ENCODE peak calls at places on chromosomes 4 and X, in eight cellular contexts. C is smooth muscle cell of the brain vasculature; W is hippocampal formation; H is NCI-H1105 treated with DMSO at 0.1 percent for 48 hours; T is activated naive CD4-positive, alpha-beta T cell treated with anti-CD3 and anti-CD28 coated beads, Interleukin-2, amount 10 ng/mL, durations not matched to agents 7 days and 5 days; J is cardiac muscle cell; Q is GM06990; U is left cardiac atrium. P is an unnamed sample.

GRCh38 chr4:96602661-96603060 is 762.8 kb downstream of the PDHA2 start:
- DNase-seq in C (no peak), W (no peak), H (no peak), T (no peak), J (no peak), Q (no peak), U (no peak), P (no peak)

GRCh38 chr4:112978691-112979472 is 70.6 kb upstream of the ANK2 start:
- DNase-seq in C (no peak), W (no peak), H (no peak), T (no peak), J (no peak), Q (no peak), U (no peak), P (peak; percentile 31)

GRCh38 chr4:149845643-149846208 is 30.1 kb upstream of the IQCM start:
- DNase-seq in C (no peak), W (no peak), H (peak; percentile 86), T (no peak), J (no peak), Q (no peak), U (no peak), P (no peak)

GRCh38 chrX:10433296-10433965 is 187.0 kb downstream of the MID1 start:
- DNase-seq in C (no peak), W (no peak), H (no peak), T (no peak), J (no peak), Q (no peak), U (no peak), P (no peak)

GRCh38 chrX:7107968-7108480 is 39.5 kb upstream of the STS start:
- DNase-seq in C (no peak), W (no peak), H (no peak), T (no peak), J (no peak), Q (no peak), U (no peak), P (no peak)

GRCh38 chr4:37236165-37236564 is 8.4 kb upstream of the NWD2 start:
- DNase-seq in C (no peak), W (no peak), H (no peak), T (no peak), J (no peak), Q (no peak), U (no peak), P (no peak)

GRCh38 chr4:76087007-76087769 is 12.7 kb downstream of the ART3 start:
- DNase-seq in C (peak; percentile 21), W (peak; percentile 91), H (peak; percentile 56), T (peak; percentile 27), J (peak; percentile 80), Q (no peak), U (peak; percentile 28), P (peak; percentile 40)

GRCh38 chrX:34868633-34869032 is 74.0 kb upstream of the FAM47B start:
- DNase-seq in C (no peak), W (no peak), H (no peak), T (no peak), J (no peak), Q (no peak), U (no peak), P (no peak)

GRCh38 chr4:127309360-127310095 is 323.2 kb upstream of the INTU start:
- DNase-seq in C (peak; percentile 57), W (no peak), H (no peak), T (no peak), J (no peak), Q (no peak), U (no peak), P (peak; percentile 8)

GRCh38 chr4:25020240-25020639 is 10.5 kb downstream of the LGI2 start:
- DNase-seq in C (no peak), W (no peak), H (no peak), T (no peak), J (no peak), Q (no peak), U (no peak), P (peak; percentile 19)

GRCh38 chr4:101155368-101155767 is 192.0 kb downstream of the PPP3CA start:
- DNase-seq in C (no peak), W (no peak), H (no peak), T (no peak), J (no peak), Q (no peak), U (no peak), P (peak; percentile 40)

GRCh38 chr4:123319639-123320038 is 77.0 kb upstream of the SPRY1 start:
- DNase-seq in C (no peak), W (no peak), H (no peak), T (no peak), J (no peak), Q (no peak), U (no peak), P (no peak)

GRCh38 chr4:37770016-37770415 is 56.5 kb upstream of the PGM2 start:
- DNase-seq in C (no peak), W (no peak), H (no peak), T (no peak), J (no peak), Q (no peak), U (no peak), P (peak; percentile 78)

GRCh38 chr4:176054942-176055341 is 10.7 kb upstream of the WDR17 start:
- DNase-seq in C (no peak), W (peak; percentile 69), H (no peak), T (no peak), J (no peak), Q (no peak), U (no peak), P (peak; percentile 3)

GRCh38 chr4:7826176-7826908 is 113.3 kb downstream of the AFAP1 start:
- DNase-seq in C (no peak), W (no peak), H (no peak), T (no peak), J (no peak), Q (no peak), U (no peak), P (no peak)

GRCh38 chrX:7614616-7615015 is 228.4 kb upstream of the VCX start:
- DNase-seq in C (no peak), W (no peak), H (peak; percentile 93), T (no peak), J (peak; percentile 4), Q (no peak), U (no peak), P (no peak)

GRCh38 chrX:115068896-115069295 is 51.5 kb upstream of the IL13RA2 start:
- DNase-seq in C (no peak), W (no peak), H (no peak), T (no peak), J (no peak), Q (peak; percentile 1), U (no peak), P (no peak)

GRCh38 chrX:41889317-41890025 is 33.9 kb downstream of the CASK start:
- DNase-seq in C (no peak), W (no peak), H (no peak), T (no peak), J (no peak), Q (no peak), U (no peak), P (peak; percentile 16)

GRCh38 chr4:1209821-1210220 is 37.4 kb upstream of the SPON2 start:
- DNase-seq in C (no peak), W (no peak), H (no peak), T (no peak), J (peak; percentile 60), Q (no peak), U (peak; percentile 91), P (peak; percentile 64)

GRCh38 chr4:83548151-83548905 is 12.4 kb downstream of the GPAT3 start:
- DNase-seq in C (peak; percentile 36), W (no peak), H (peak; percentile 70), T (peak; percentile 65), J (no peak), Q (peak; percentile 52), U (peak; percentile 48), P (peak; percentile 96)

GRCh38 chr4:96183630-96184029 is 343.7 kb downstream of the PDHA2 start:
- DNase-seq in C (no peak), W (no peak), H (peak; percentile 66), T (no peak), J (no peak), Q (no peak), U (no peak), P (no peak)

GRCh38 chr4:38560763-38561558 is 103.0 kb upstream of the KLF3 start:
- DNase-seq in C (no peak), W (no peak), H (no peak), T (no peak), J (no peak), Q (peak; percentile 57), U (no peak), P (no peak)

GRCh38 chr4:185335579-185335978 is 60.1 kb downstream of the LRP2BP start:
- DNase-seq in C (no peak), W (no peak), H (no peak), T (no peak), J (no peak), Q (no peak), U (no peak), P (no peak)

GRCh38 chrX:122046226-122046625 is 998.8 kb downstream of the GLUD2 start:
- DNase-seq in C (no peak), W (no peak), H (no peak), T (no peak), J (no peak), Q (no peak), U (no peak), P (no peak)

P was measured in AG10803.